ENCODE peak calls at places on chromosomes 5 and 9, in six cellular contexts. One of them, this sample, is unnamed.

GRCh38 chr5:149646564-149646963 is 65.3 kb downstream of the ARHGEF37 start:
- DNase-seq in activated CD8-positive, alpha-beta T cell treated with anti-CD3 and anti-CD28 coated beads, Interleukin-2, amount 10 ng/mL, durations not matched to agents 7 days and 5 days: no peak
- DNase-seq in HT-29: no peak
- DNase-seq in IMR-90: peak
- DNase-seq in HCT116: no peak
- DNase-seq in kidney: no peak
- DNase-seq in this sample: no peak

GRCh38 chr5:115551415-115551814 is 6.8 kb upstream of the FEM1C start:
- DNase-seq in activated CD8-positive, alpha-beta T cell treated with anti-CD3 and anti-CD28 coated beads, Interleukin-2, amount 10 ng/mL, durations not matched to agents 7 days and 5 days: no peak
- DNase-seq in IMR-90: no peak
- DNase-seq in HT-29: no peak
- DNase-seq in HCT116: no peak
- DNase-seq in kidney: no peak
- DNase-seq in this sample: no peak

GRCh38 chr5:145942202-145942601 is 5.8 kb downstream of the SH3RF2 start:
- DNase-seq in kidney: no peak
- DNase-seq in HT-29: no peak
- DNase-seq in activated CD8-positive, alpha-beta T cell treated with anti-CD3 and anti-CD28 coated beads, Interleukin-2, amount 10 ng/mL, durations not matched to agents 7 days and 5 days: no peak
- DNase-seq in IMR-90: no peak
- DNase-seq in HCT116: no peak
- DNase-seq in this sample: no peak

GRCh38 chr5:140827704-140828401 is at the start of gene PCDHA6:
- DNase-seq in HT-29: no peak
- DNase-seq in IMR-90: no peak
- DNase-seq in HCT116: no peak
- DNase-seq in kidney: no peak
- DNase-seq in activated CD8-positive, alpha-beta T cell treated with anti-CD3 and anti-CD28 coated beads, Interleukin-2, amount 10 ng/mL, durations not matched to agents 7 days and 5 days: no peak
- DNase-seq in this sample: no peak

GRCh38 chr5:74408150-74409043 is 232.1 kb downstream of the ENC1 start:
- DNase-seq in IMR-90: no peak
- DNase-seq in HCT116: no peak
- DNase-seq in HT-29: peak
- DNase-seq in kidney: no peak
- DNase-seq in activated CD8-positive, alpha-beta T cell treated with anti-CD3 and anti-CD28 coated beads, Interleukin-2, amount 10 ng/mL, durations not matched to agents 7 days and 5 days: no peak
- DNase-seq in this sample: peak

GRCh38 chr5:8386889-8387288 is 517.9 kb downstream of the MTRR start:
- DNase-seq in HCT116: no peak
- DNase-seq in kidney: no peak
- DNase-seq in IMR-90: no peak
- DNase-seq in activated CD8-positive, alpha-beta T cell treated with anti-CD3 and anti-CD28 coated beads, Interleukin-2, amount 10 ng/mL, durations not matched to agents 7 days and 5 days: no peak
- DNase-seq in HT-29: no peak
- DNase-seq in this sample: no peak

GRCh38 chr5:1430121-1430795 is 15.0 kb downstream of the SLC6A3 start:
- DNase-seq in kidney: peak
- DNase-seq in HCT116: no peak
- DNase-seq in activated CD8-positive, alpha-beta T cell treated with anti-CD3 and anti-CD28 coated beads, Interleukin-2, amount 10 ng/mL, durations not matched to agents 7 days and 5 days: no peak
- DNase-seq in IMR-90: no peak
- DNase-seq in HT-29: no peak
- DNase-seq in this sample: no peak

GRCh38 chr5:52668544-52669185 is 119.1 kb upstream of the ITGA1 start:
- DNase-seq in IMR-90: no peak
- DNase-seq in HT-29: no peak
- DNase-seq in activated CD8-positive, alpha-beta T cell treated with anti-CD3 and anti-CD28 coated beads, Interleukin-2, amount 10 ng/mL, durations not matched to agents 7 days and 5 days: no peak
- DNase-seq in kidney: peak
- DNase-seq in HCT116: no peak
- DNase-seq in this sample: no peak

GRCh38 chr5:141356950-141357349 is 2.1 kb downstream of the PCDHGA4 start:
- DNase-seq in HT-29: no peak
- DNase-seq in activated CD8-positive, alpha-beta T cell treated with anti-CD3 and anti-CD28 coated beads, Interleukin-2, amount 10 ng/mL, durations not matched to agents 7 days and 5 days: no peak
- DNase-seq in IMR-90: no peak
- DNase-seq in HCT116: no peak
- DNase-seq in kidney: no peak
- DNase-seq in this sample: no peak

GRCh38 chr5:141637266-141637692 is 482 bp downstream of the RELL2 start:
- DNase-seq in IMR-90: no peak
- DNase-seq in HCT116: no peak
- DNase-seq in HT-29: no peak
- DNase-seq in activated CD8-positive, alpha-beta T cell treated with anti-CD3 and anti-CD28 coated beads, Interleukin-2, amount 10 ng/mL, durations not matched to agents 7 days and 5 days: peak
- DNase-seq in kidney: peak
- DNase-seq in this sample: no peak

GRCh38 chr5:167720201-167720600 is 571.2 kb upstream of the WWC1 start:
- DNase-seq in IMR-90: peak
- DNase-seq in kidney: no peak
- DNase-seq in activated CD8-positive, alpha-beta T cell treated with anti-CD3 and anti-CD28 coated beads, Interleukin-2, amount 10 ng/mL, durations not matched to agents 7 days and 5 days: no peak
- DNase-seq in HT-29: no peak
- DNase-seq in HCT116: no peak
- DNase-seq in this sample: no peak

GRCh38 chr5:146040559-146040958 is 64.8 kb downstream of the PLAC8L1 start:
- DNase-seq in IMR-90: no peak
- DNase-seq in activated CD8-positive, alpha-beta T cell treated with anti-CD3 and anti-CD28 coated beads, Interleukin-2, amount 10 ng/mL, durations not matched to agents 7 days and 5 days: no peak
- DNase-seq in HCT116: no peak
- DNase-seq in HT-29: no peak
- DNase-seq in kidney: no peak
- DNase-seq in this sample: no peak

GRCh38 chr9:130458027-130458803 is 13.5 kb downstream of the ASS1 start:
- DNase-seq in activated CD8-positive, alpha-beta T cell treated with anti-CD3 and anti-CD28 coated beads, Interleukin-2, amount 10 ng/mL, durations not matched to agents 7 days and 5 days: no peak
- DNase-seq in kidney: no peak
- DNase-seq in HCT116: no peak
- DNase-seq in HT-29: no peak
- DNase-seq in IMR-90: no peak
- DNase-seq in this sample: no peak

GRCh38 chr9:2209400-2209799 is 194.3 kb downstream of the SMARCA2 start:
- DNase-seq in IMR-90: no peak
- DNase-seq in kidney: no peak
- DNase-seq in HCT116: no peak
- DNase-seq in HT-29: no peak
- DNase-seq in activated CD8-positive, alpha-beta T cell treated with anti-CD3 and anti-CD28 coated beads, Interleukin-2, amount 10 ng/mL, durations not matched to agents 7 days and 5 days: no peak
- DNase-seq in this sample: no peak

GRCh38 chr5:91109634-91110033 is 273.5 kb downstream of the ARRDC3 start:
- DNase-seq in HT-29: no peak
- DNase-seq in kidney: no peak
- DNase-seq in HCT116: no peak
- DNase-seq in IMR-90: no peak
- DNase-seq in activated CD8-positive, alpha-beta T cell treated with anti-CD3 and anti-CD28 coated beads, Interleukin-2, amount 10 ng/mL, durations not matched to agents 7 days and 5 days: no peak
- DNase-seq in this sample: no peak

GRCh38 chr9:78122631-78123030 is 91.0 kb upstream of the GNAQ start:
- DNase-seq in activated CD8-positive, alpha-beta T cell treated with anti-CD3 and anti-CD28 coated beads, Interleukin-2, amount 10 ng/mL, durations not matched to agents 7 days and 5 days: no peak
- DNase-seq in HCT116: no peak
- DNase-seq in kidney: no peak
- DNase-seq in HT-29: no peak
- DNase-seq in IMR-90: no peak
- DNase-seq in this sample: no peak

GRCh38 chr5:159915913-159916840 is at the start of gene ADRA1B:
- DNase-seq in activated CD8-positive, alpha-beta T cell treated with anti-CD3 and anti-CD28 coated beads, Interleukin-2, amount 10 ng/mL, durations not matched to agents 7 days and 5 days: peak
- DNase-seq in kidney: peak
- DNase-seq in IMR-90: peak
- DNase-seq in HT-29: no peak
- DNase-seq in HCT116: no peak
- DNase-seq in this sample: no peak

GRCh38 chr5:95647886-95648860 is 1.6 kb downstream of the RFESD start:
- DNase-seq in HT-29: no peak
- DNase-seq in IMR-90: peak
- DNase-seq in HCT116: no peak
- DNase-seq in activated CD8-positive, alpha-beta T cell treated with anti-CD3 and anti-CD28 coated beads, Interleukin-2, amount 10 ng/mL, durations not matched to agents 7 days and 5 days: no peak
- DNase-seq in kidney: no peak
- DNase-seq in this sample: no peak

GRCh38 chr5:59387127-59387526 is 506.4 kb downstream of the PDE4D start:
- DNase-seq in IMR-90: no peak
- DNase-seq in HT-29: no peak
- DNase-seq in kidney: no peak
- DNase-seq in HCT116: no peak
- DNase-seq in activated CD8-positive, alpha-beta T cell treated with anti-CD3 and anti-CD28 coated beads, Interleukin-2, amount 10 ng/mL, durations not matched to agents 7 days and 5 days: no peak
- DNase-seq in this sample: no peak

GRCh38 chr5:175202461-175203065 is 241.4 kb downstream of the DRD1 start:
- DNase-seq in kidney: no peak
- DNase-seq in HT-29: peak
- DNase-seq in IMR-90: peak
- DNase-seq in activated CD8-positive, alpha-beta T cell treated with anti-CD3 and anti-CD28 coated beads, Interleukin-2, amount 10 ng/mL, durations not matched to agents 7 days and 5 days: no peak
- DNase-seq in HCT116: peak
- DNase-seq in this sample: no peak

GRCh38 chr9:130256644-130257043 is 8.9 kb upstream of the HMCN2 start:
- DNase-seq in HCT116: no peak
- DNase-seq in activated CD8-positive, alpha-beta T cell treated with anti-CD3 and anti-CD28 coated beads, Interleukin-2, amount 10 ng/mL, durations not matched to agents 7 days and 5 days: no peak
- DNase-seq in IMR-90: no peak
- DNase-seq in kidney: no peak
- DNase-seq in HT-29: no peak
- DNase-seq in this sample: no peak

GRCh38 chr5:179348011-179348530 is 2.8 kb upstream of the ADAMTS2 start:
- DNase-seq in IMR-90: no peak
- DNase-seq in HCT116: no peak
- DNase-seq in activated CD8-positive, alpha-beta T cell treated with anti-CD3 and anti-CD28 coated beads, Interleukin-2, amount 10 ng/mL, durations not matched to agents 7 days and 5 days: no peak
- DNase-seq in HT-29: no peak
- DNase-seq in kidney: peak
- DNase-seq in this sample: no peak

GRCh38 chr5:88256872-88257271 is 11.8 kb downstream of the TMEM161B start:
- DNase-seq in activated CD8-positive, alpha-beta T cell treated with anti-CD3 and anti-CD28 coated beads, Interleukin-2, amount 10 ng/mL, durations not matched to agents 7 days and 5 days: no peak
- DNase-seq in HCT116: no peak
- DNase-seq in IMR-90: no peak
- DNase-seq in HT-29: no peak
- DNase-seq in kidney: no peak
- DNase-seq in this sample: no peak

GRCh38 chr5:119398713-119399492 is 43.1 kb downstream of the TNFAIP8 start:
- DNase-seq in kidney: peak
- DNase-seq in activated CD8-positive, alpha-beta T cell treated with anti-CD3 and anti-CD28 coated beads, Interleukin-2, amount 10 ng/mL, durations not matched to agents 7 days and 5 days: no peak
- DNase-seq in HCT116: no peak
- DNase-seq in HT-29: no peak
- DNase-seq in IMR-90: no peak
- DNase-seq in this sample: no peak

GRCh38 chr9:94174164-94174563 is 84.9 kb upstream of the ZNF169 start:
- DNase-seq in IMR-90: no peak
- DNase-seq in activated CD8-positive, alpha-beta T cell treated with anti-CD3 and anti-CD28 coated beads, Interleukin-2, amount 10 ng/mL, durations not matched to agents 7 days and 5 days: no peak
- DNase-seq in HCT116: no peak
- DNase-seq in HT-29: no peak
- DNase-seq in kidney: no peak
- DNase-seq in this sample: no peak

GRCh38 chr5:71937906-71938698 is 169.2 kb upstream of the MAP1B start:
- DNase-seq in HT-29: no peak
- DNase-seq in kidney: no peak
- DNase-seq in HCT116: no peak
- DNase-seq in IMR-90: no peak
- DNase-seq in activated CD8-positive, alpha-beta T cell treated with anti-CD3 and anti-CD28 coated beads, Interleukin-2, amount 10 ng/mL, durations not matched to agents 7 days and 5 days: no peak
- DNase-seq in this sample: no peak

GRCh38 chr5:43941806-43942205 is 338.8 kb downstream of the NNT start:
- DNase-seq in IMR-90: no peak
- DNase-seq in HT-29: no peak
- DNase-seq in activated CD8-positive, alpha-beta T cell treated with anti-CD3 and anti-CD28 coated beads, Interleukin-2, amount 10 ng/mL, durations not matched to agents 7 days and 5 days: no peak
- DNase-seq in HCT116: no peak
- DNase-seq in kidney: no peak
- DNase-seq in this sample: no peak

GRCh38 chr5:68215888-68216736 is 556 bp downstream of the PIK3R1 start:
- DNase-seq in HT-29: no peak
- DNase-seq in IMR-90: peak
- DNase-seq in kidney: peak
- DNase-seq in activated CD8-positive, alpha-beta T cell treated with anti-CD3 and anti-CD28 coated beads, Interleukin-2, amount 10 ng/mL, durations not matched to agents 7 days and 5 days: peak
- DNase-seq in HCT116: no peak
- DNase-seq in this sample: no peak

GRCh38 chr9:136044207-136044970 is 50.7 kb downstream of the NACC2 start:
- DNase-seq in activated CD8-positive, alpha-beta T cell treated with anti-CD3 and anti-CD28 coated beads, Interleukin-2, amount 10 ng/mL, durations not matched to agents 7 days and 5 days: no peak
- DNase-seq in HCT116: no peak
- DNase-seq in HT-29: no peak
- DNase-seq in kidney: peak
- DNase-seq in IMR-90: no peak
- DNase-seq in this sample: no peak

GRCh38 chr5:118554241-118554640 is 434.1 kb downstream of the DTWD2 start:
- DNase-seq in activated CD8-positive, alpha-beta T cell treated with anti-CD3 and anti-CD28 coated beads, Interleukin-2, amount 10 ng/mL, durations not matched to agents 7 days and 5 days: no peak
- DNase-seq in IMR-90: no peak
- DNase-seq in kidney: no peak
- DNase-seq in HT-29: no peak
- DNase-seq in HCT116: no peak
- DNase-seq in this sample: no peak

GRCh38 chr9:135021393-135021789 is 66.1 kb upstream of the OLFM1 start:
- DNase-seq in kidney: peak
- DNase-seq in HCT116: no peak
- DNase-seq in HT-29: no peak
- DNase-seq in activated CD8-positive, alpha-beta T cell treated with anti-CD3 and anti-CD28 coated beads, Interleukin-2, amount 10 ng/mL, durations not matched to agents 7 days and 5 days: no peak
- DNase-seq in IMR-90: no peak
- DNase-seq in this sample: no peak

GRCh38 chr5:172322028-172322965 is 38.7 kb upstream of the UBTD2 start:
- DNase-seq in HCT116: no peak
- DNase-seq in IMR-90: no peak
- DNase-seq in HT-29: no peak
- DNase-seq in activated CD8-positive, alpha-beta T cell treated with anti-CD3 and anti-CD28 coated beads, Interleukin-2, amount 10 ng/mL, durations not matched to agents 7 days and 5 days: no peak
- DNase-seq in kidney: no peak
- DNase-seq in this sample: no peak

GRCh38 chr5:112234000-112234399 is 185.1 kb downstream of the EPB41L4A start:
- DNase-seq in activated CD8-positive, alpha-beta T cell treated with anti-CD3 and anti-CD28 coated beads, Interleukin-2, amount 10 ng/mL, durations not matched to agents 7 days and 5 days: no peak
- DNase-seq in HT-29: no peak
- DNase-seq in IMR-90: no peak
- DNase-seq in HCT116: no peak
- DNase-seq in kidney: no peak
- DNase-seq in this sample: no peak

GRCh38 chr9:107712390-107712789 is 222.8 kb upstream of the KLF4 start:
- DNase-seq in HT-29: peak
- DNase-seq in HCT116: peak
- DNase-seq in IMR-90: peak
- DNase-seq in activated CD8-positive, alpha-beta T cell treated with anti-CD3 and anti-CD28 coated beads, Interleukin-2, amount 10 ng/mL, durations not matched to agents 7 days and 5 days: no peak
- DNase-seq in kidney: no peak
- DNase-seq in this sample: no peak

GRCh38 chr5:172482156-172483020 is 28.1 kb upstream of the SH3PXD2B start:
- DNase-seq in IMR-90: no peak
- DNase-seq in HCT116: no peak
- DNase-seq in HT-29: no peak
- DNase-seq in activated CD8-positive, alpha-beta T cell treated with anti-CD3 and anti-CD28 coated beads, Interleukin-2, amount 10 ng/mL, durations not matched to agents 7 days and 5 days: no peak
- DNase-seq in kidney: no peak
- DNase-seq in this sample: no peak

GRCh38 chr9:72554221-72554641 is 32.8 kb downstream of the TMC1 start:
- DNase-seq in HT-29: no peak
- DNase-seq in IMR-90: peak
- DNase-seq in kidney: no peak
- DNase-seq in HCT116: no peak
- DNase-seq in activated CD8-positive, alpha-beta T cell treated with anti-CD3 and anti-CD28 coated beads, Interleukin-2, amount 10 ng/mL, durations not matched to agents 7 days and 5 days: no peak
- DNase-seq in this sample: no peak

GRCh38 chr9:81637276-81637675 is 52.1 kb downstream of the TLE1 start:
- DNase-seq in HCT116: no peak
- DNase-seq in IMR-90: peak
- DNase-seq in activated CD8-positive, alpha-beta T cell treated with anti-CD3 and anti-CD28 coated beads, Interleukin-2, amount 10 ng/mL, durations not matched to agents 7 days and 5 days: no peak
- DNase-seq in kidney: no peak
- DNase-seq in HT-29: no peak
- DNase-seq in this sample: no peak

GRCh38 chr5:138282918-138283742 is 8.7 kb upstream of the GFRA3 start:
- DNase-seq in IMR-90: peak
- DNase-seq in activated CD8-positive, alpha-beta T cell treated with anti-CD3 and anti-CD28 coated beads, Interleukin-2, amount 10 ng/mL, durations not matched to agents 7 days and 5 days: peak
- DNase-seq in HT-29: peak
- DNase-seq in HCT116: peak
- DNase-seq in kidney: no peak
- DNase-seq in this sample: peak

This sample was measured in glomerular endothelial cell.